ENCODE peak calls at places on chromosomes 3 and 15, in ten cellular contexts. One of them, this sample, is unnamed.
A peak's percentile ranks its signal among the peaks of the same experiment; 100 is the strongest.

GRCh38 chr15:87227846-87228245 is 1028.7 kb downstream of the NTRK3 start:
- DNase-seq in GM19239: no peak
- DNase-seq in SK-N-DZ: no peak
- DNase-seq in astrocyte: peak; percentile 85
- DNase-seq in A172: peak; percentile 37
- DNase-seq in choroid plexus epithelial cell: no peak
- DNase-seq in epithelial cell of esophagus: peak; percentile 14
- DNase-seq in EH: peak; percentile 61
- DNase-seq in stimulated activated CD8-positive, alpha-beta memory T cell treated with anti-CD3 and anti-CD28 coated beads, Interleukin-4, amount 100 ng/mL, for 48 hours: no peak
- DNase-seq in IMR-90: peak; percentile 12
- DNase-seq in this sample: no peak

GRCh38 chr3:177448987-177449975 is 252.0 kb upstream of the TBL1XR1 start:
- DNase-seq in EH: peak; percentile 66
- DNase-seq in choroid plexus epithelial cell: peak; percentile 94
- DNase-seq in GM19239: peak; percentile 19
- DNase-seq in epithelial cell of esophagus: peak; percentile 100
- DNase-seq in IMR-90: peak; percentile 78
- DNase-seq in stimulated activated CD8-positive, alpha-beta memory T cell treated with anti-CD3 and anti-CD28 coated beads, Interleukin-4, amount 100 ng/mL, for 48 hours: peak; percentile 28
- DNase-seq in A172: peak; percentile 44
- DNase-seq in SK-N-DZ: no peak
- DNase-seq in astrocyte: peak; percentile 99
- DNase-seq in this sample: peak; percentile 60

GRCh38 chr3:107522510-107523360 is at the start of gene BBX:
- DNase-seq in GM19239: peak; percentile 40
- DNase-seq in IMR-90: peak; percentile 97
- DNase-seq in SK-N-DZ: peak; percentile 96
- DNase-seq in choroid plexus epithelial cell: peak; percentile 99
- DNase-seq in EH: peak; percentile 93
- DNase-seq in epithelial cell of esophagus: peak; percentile 98
- DNase-seq in stimulated activated CD8-positive, alpha-beta memory T cell treated with anti-CD3 and anti-CD28 coated beads, Interleukin-4, amount 100 ng/mL, for 48 hours: peak; percentile 93
- DNase-seq in astrocyte: peak; percentile 99
- DNase-seq in A172: peak; percentile 91
- DNase-seq in this sample: peak; percentile 83

GRCh38 chr3:195446359-195446758 is 3.5 kb upstream of the ACAP2 start:
- DNase-seq in IMR-90: no peak
- DNase-seq in astrocyte: no peak
- DNase-seq in A172: no peak
- DNase-seq in epithelial cell of esophagus: no peak
- DNase-seq in stimulated activated CD8-positive, alpha-beta memory T cell treated with anti-CD3 and anti-CD28 coated beads, Interleukin-4, amount 100 ng/mL, for 48 hours: no peak
- DNase-seq in EH: no peak
- DNase-seq in choroid plexus epithelial cell: no peak
- DNase-seq in SK-N-DZ: no peak
- DNase-seq in GM19239: no peak
- DNase-seq in this sample: no peak

GRCh38 chr3:109316162-109316730 is at the start of gene DPPA2:
- DNase-seq in stimulated activated CD8-positive, alpha-beta memory T cell treated with anti-CD3 and anti-CD28 coated beads, Interleukin-4, amount 100 ng/mL, for 48 hours: no peak
- DNase-seq in A172: no peak
- DNase-seq in choroid plexus epithelial cell: no peak
- DNase-seq in EH: no peak
- DNase-seq in SK-N-DZ: no peak
- DNase-seq in IMR-90: no peak
- DNase-seq in epithelial cell of esophagus: no peak
- DNase-seq in GM19239: no peak
- DNase-seq in astrocyte: no peak
- DNase-seq in this sample: no peak

GRCh38 chr3:74469151-74469550 is 145.3 kb downstream of the CNTN3 start:
- DNase-seq in SK-N-DZ: no peak
- DNase-seq in stimulated activated CD8-positive, alpha-beta memory T cell treated with anti-CD3 and anti-CD28 coated beads, Interleukin-4, amount 100 ng/mL, for 48 hours: no peak
- DNase-seq in astrocyte: peak; percentile 8
- DNase-seq in EH: peak; percentile 68
- DNase-seq in choroid plexus epithelial cell: no peak
- DNase-seq in IMR-90: peak; percentile 68
- DNase-seq in epithelial cell of esophagus: no peak
- DNase-seq in GM19239: no peak
- DNase-seq in A172: no peak
- DNase-seq in this sample: no peak

GRCh38 chr3:190294030-190294429 is 28.2 kb downstream of the CLDN1 start:
- DNase-seq in EH: no peak
- DNase-seq in astrocyte: no peak
- DNase-seq in SK-N-DZ: no peak
- DNase-seq in choroid plexus epithelial cell: no peak
- DNase-seq in epithelial cell of esophagus: no peak
- DNase-seq in A172: no peak
- DNase-seq in stimulated activated CD8-positive, alpha-beta memory T cell treated with anti-CD3 and anti-CD28 coated beads, Interleukin-4, amount 100 ng/mL, for 48 hours: no peak
- DNase-seq in IMR-90: peak; percentile 6
- DNase-seq in GM19239: no peak
- DNase-seq in this sample: no peak

GRCh38 chr3:69084326-69084667 is 440 bp upstream of the ARL6IP5 start:
- DNase-seq in GM19239: no peak
- DNase-seq in A172: peak; percentile 64
- DNase-seq in epithelial cell of esophagus: peak; percentile 89
- DNase-seq in EH: peak; percentile 81
- DNase-seq in choroid plexus epithelial cell: peak; percentile 78
- DNase-seq in SK-N-DZ: no peak
- DNase-seq in IMR-90: peak; percentile 85
- DNase-seq in astrocyte: peak; percentile 84
- DNase-seq in stimulated activated CD8-positive, alpha-beta memory T cell treated with anti-CD3 and anti-CD28 coated beads, Interleukin-4, amount 100 ng/mL, for 48 hours: no peak
- DNase-seq in this sample: no peak

GRCh38 chr3:178795349-178795748 is 259.1 kb downstream of the KCNMB2 start:
- DNase-seq in choroid plexus epithelial cell: no peak
- DNase-seq in stimulated activated CD8-positive, alpha-beta memory T cell treated with anti-CD3 and anti-CD28 coated beads, Interleukin-4, amount 100 ng/mL, for 48 hours: no peak
- DNase-seq in A172: no peak
- DNase-seq in SK-N-DZ: no peak
- DNase-seq in GM19239: no peak
- DNase-seq in IMR-90: no peak
- DNase-seq in astrocyte: no peak
- DNase-seq in EH: no peak
- DNase-seq in epithelial cell of esophagus: no peak
- DNase-seq in this sample: no peak

GRCh38 chr3:185280572-185281365 is 26.9 kb upstream of the EHHADH start:
- DNase-seq in choroid plexus epithelial cell: peak; percentile 79
- DNase-seq in GM19239: peak; percentile 32
- DNase-seq in A172: peak; percentile 80
- DNase-seq in astrocyte: peak; percentile 53
- DNase-seq in IMR-90: peak; percentile 70
- DNase-seq in epithelial cell of esophagus: peak; percentile 74
- DNase-seq in EH: peak; percentile 68
- DNase-seq in stimulated activated CD8-positive, alpha-beta memory T cell treated with anti-CD3 and anti-CD28 coated beads, Interleukin-4, amount 100 ng/mL, for 48 hours: no peak
- DNase-seq in SK-N-DZ: peak; percentile 65
- DNase-seq in this sample: peak; percentile 55

GRCh38 chr3:160531311-160531710 is 34.1 kb downstream of the KPNA4 start:
- DNase-seq in GM19239: no peak
- DNase-seq in epithelial cell of esophagus: no peak
- DNase-seq in A172: no peak
- DNase-seq in astrocyte: no peak
- DNase-seq in stimulated activated CD8-positive, alpha-beta memory T cell treated with anti-CD3 and anti-CD28 coated beads, Interleukin-4, amount 100 ng/mL, for 48 hours: no peak
- DNase-seq in SK-N-DZ: no peak
- DNase-seq in EH: no peak
- DNase-seq in IMR-90: no peak
- DNase-seq in choroid plexus epithelial cell: no peak
- DNase-seq in this sample: no peak

GRCh38 chr15:75673426-75674247 is 25.9 kb downstream of the SNX33 start:
- DNase-seq in stimulated activated CD8-positive, alpha-beta memory T cell treated with anti-CD3 and anti-CD28 coated beads, Interleukin-4, amount 100 ng/mL, for 48 hours: no peak
- DNase-seq in choroid plexus epithelial cell: peak; percentile 88
- DNase-seq in IMR-90: peak; percentile 70
- DNase-seq in SK-N-DZ: peak; percentile 50
- DNase-seq in A172: peak; percentile 80
- DNase-seq in astrocyte: peak; percentile 52
- DNase-seq in epithelial cell of esophagus: peak; percentile 64
- DNase-seq in EH: peak; percentile 91
- DNase-seq in GM19239: no peak
- DNase-seq in this sample: no peak

GRCh38 chr15:77083381-77084160 is 12.7 kb upstream of the TSPAN3 start:
- DNase-seq in GM19239: peak; percentile 58
- DNase-seq in A172: no peak
- DNase-seq in astrocyte: peak; percentile 60
- DNase-seq in EH: peak; percentile 65
- DNase-seq in IMR-90: peak; percentile 15
- DNase-seq in stimulated activated CD8-positive, alpha-beta memory T cell treated with anti-CD3 and anti-CD28 coated beads, Interleukin-4, amount 100 ng/mL, for 48 hours: peak; percentile 77
- DNase-seq in choroid plexus epithelial cell: peak; percentile 66
- DNase-seq in SK-N-DZ: peak; percentile 91
- DNase-seq in epithelial cell of esophagus: peak; percentile 84
- DNase-seq in this sample: peak; percentile 72

GRCh38 chr15:25883860-25884259 is 20.7 kb upstream of the ATP10A start:
- DNase-seq in IMR-90: peak; percentile 95
- DNase-seq in astrocyte: peak; percentile 99
- DNase-seq in A172: no peak
- DNase-seq in epithelial cell of esophagus: peak; percentile 89
- DNase-seq in choroid plexus epithelial cell: peak; percentile 60
- DNase-seq in GM19239: no peak
- DNase-seq in SK-N-DZ: no peak
- DNase-seq in stimulated activated CD8-positive, alpha-beta memory T cell treated with anti-CD3 and anti-CD28 coated beads, Interleukin-4, amount 100 ng/mL, for 48 hours: no peak
- DNase-seq in EH: peak; percentile 99
- DNase-seq in this sample: no peak

GRCh38 chr15:29704950-29705597 is 117.2 kb downstream of the TJP1 start:
- DNase-seq in SK-N-DZ: no peak
- DNase-seq in EH: no peak
- DNase-seq in IMR-90: no peak
- DNase-seq in astrocyte: no peak
- DNase-seq in choroid plexus epithelial cell: no peak
- DNase-seq in stimulated activated CD8-positive, alpha-beta memory T cell treated with anti-CD3 and anti-CD28 coated beads, Interleukin-4, amount 100 ng/mL, for 48 hours: no peak
- DNase-seq in GM19239: no peak
- DNase-seq in epithelial cell of esophagus: no peak
- DNase-seq in A172: no peak
- DNase-seq in this sample: no peak

GRCh38 chr15:51735211-51735610 is 2.2 kb downstream of the LYSMD2 start:
- DNase-seq in epithelial cell of esophagus: no peak
- DNase-seq in SK-N-DZ: no peak
- DNase-seq in stimulated activated CD8-positive, alpha-beta memory T cell treated with anti-CD3 and anti-CD28 coated beads, Interleukin-4, amount 100 ng/mL, for 48 hours: no peak
- DNase-seq in IMR-90: no peak
- DNase-seq in astrocyte: no peak
- DNase-seq in GM19239: no peak
- DNase-seq in EH: no peak
- DNase-seq in choroid plexus epithelial cell: no peak
- DNase-seq in A172: no peak
- DNase-seq in this sample: no peak

GRCh38 chr15:51917493-51917892 is 54.1 kb downstream of the LEO1 start:
- DNase-seq in astrocyte: no peak
- DNase-seq in SK-N-DZ: no peak
- DNase-seq in epithelial cell of esophagus: peak; percentile 73
- DNase-seq in choroid plexus epithelial cell: peak; percentile 61
- DNase-seq in GM19239: no peak
- DNase-seq in A172: peak; percentile 53
- DNase-seq in IMR-90: peak; percentile 30
- DNase-seq in stimulated activated CD8-positive, alpha-beta memory T cell treated with anti-CD3 and anti-CD28 coated beads, Interleukin-4, amount 100 ng/mL, for 48 hours: no peak
- DNase-seq in EH: peak; percentile 28
- DNase-seq in this sample: no peak

GRCh38 chr3:179074656-179075055 is 3.0 kb upstream of the ZMAT3 start:
- DNase-seq in epithelial cell of esophagus: no peak
- DNase-seq in stimulated activated CD8-positive, alpha-beta memory T cell treated with anti-CD3 and anti-CD28 coated beads, Interleukin-4, amount 100 ng/mL, for 48 hours: no peak
- DNase-seq in IMR-90: no peak
- DNase-seq in astrocyte: no peak
- DNase-seq in SK-N-DZ: no peak
- DNase-seq in GM19239: no peak
- DNase-seq in EH: no peak
- DNase-seq in choroid plexus epithelial cell: no peak
- DNase-seq in A172: no peak
- DNase-seq in this sample: no peak

GRCh38 chr15:40937762-40938529 is 8.8 kb downstream of the DLL4 start:
- DNase-seq in IMR-90: no peak
- DNase-seq in A172: peak; percentile 80
- DNase-seq in choroid plexus epithelial cell: no peak
- DNase-seq in epithelial cell of esophagus: peak; percentile 64
- DNase-seq in stimulated activated CD8-positive, alpha-beta memory T cell treated with anti-CD3 and anti-CD28 coated beads, Interleukin-4, amount 100 ng/mL, for 48 hours: no peak
- DNase-seq in SK-N-DZ: no peak
- DNase-seq in astrocyte: no peak
- DNase-seq in EH: peak; percentile 52
- DNase-seq in GM19239: no peak
- DNase-seq in this sample: no peak

GRCh38 chr3:113261996-113262665 is 50.8 kb downstream of the BOC start:
- DNase-seq in stimulated activated CD8-positive, alpha-beta memory T cell treated with anti-CD3 and anti-CD28 coated beads, Interleukin-4, amount 100 ng/mL, for 48 hours: no peak
- DNase-seq in A172: peak; percentile 48
- DNase-seq in IMR-90: no peak
- DNase-seq in GM19239: no peak
- DNase-seq in EH: peak; percentile 47
- DNase-seq in choroid plexus epithelial cell: no peak
- DNase-seq in epithelial cell of esophagus: no peak
- DNase-seq in astrocyte: peak; percentile 44
- DNase-seq in SK-N-DZ: no peak
- DNase-seq in this sample: no peak

GRCh38 chr15:24956131-24956838 is 1.5 kb downstream of the SNRPN start:
- DNase-seq in SK-N-DZ: peak; percentile 83
- DNase-seq in choroid plexus epithelial cell: peak; percentile 74
- DNase-seq in EH: peak; percentile 67
- DNase-seq in stimulated activated CD8-positive, alpha-beta memory T cell treated with anti-CD3 and anti-CD28 coated beads, Interleukin-4, amount 100 ng/mL, for 48 hours: peak; percentile 79
- DNase-seq in IMR-90: peak; percentile 74
- DNase-seq in GM19239: no peak
- DNase-seq in epithelial cell of esophagus: peak; percentile 76
- DNase-seq in astrocyte: peak; percentile 54
- DNase-seq in A172: peak; percentile 44
- DNase-seq in this sample: peak; percentile 68

GRCh38 chr15:70208332-70208731 is 110.6 kb upstream of the TLE3 start:
- DNase-seq in astrocyte: no peak
- DNase-seq in A172: no peak
- DNase-seq in epithelial cell of esophagus: no peak
- DNase-seq in GM19239: no peak
- DNase-seq in EH: no peak
- DNase-seq in IMR-90: no peak
- DNase-seq in choroid plexus epithelial cell: no peak
- DNase-seq in SK-N-DZ: no peak
- DNase-seq in stimulated activated CD8-positive, alpha-beta memory T cell treated with anti-CD3 and anti-CD28 coated beads, Interleukin-4, amount 100 ng/mL, for 48 hours: no peak
- DNase-seq in this sample: no peak

GRCh38 chr15:66943456-66944095 is 121.8 kb upstream of the SMAD3 start:
- DNase-seq in stimulated activated CD8-positive, alpha-beta memory T cell treated with anti-CD3 and anti-CD28 coated beads, Interleukin-4, amount 100 ng/mL, for 48 hours: no peak
- DNase-seq in A172: no peak
- DNase-seq in GM19239: no peak
- DNase-seq in epithelial cell of esophagus: peak; percentile 45
- DNase-seq in EH: no peak
- DNase-seq in SK-N-DZ: peak; percentile 83
- DNase-seq in IMR-90: no peak
- DNase-seq in choroid plexus epithelial cell: no peak
- DNase-seq in astrocyte: no peak
- DNase-seq in this sample: no peak

GRCh38 chr3:58572634-58573230 is 4.5 kb downstream of the FAM107A start:
- DNase-seq in EH: peak; percentile 32
- DNase-seq in GM19239: no peak
- DNase-seq in epithelial cell of esophagus: no peak
- DNase-seq in stimulated activated CD8-positive, alpha-beta memory T cell treated with anti-CD3 and anti-CD28 coated beads, Interleukin-4, amount 100 ng/mL, for 48 hours: no peak
- DNase-seq in SK-N-DZ: no peak
- DNase-seq in A172: no peak
- DNase-seq in choroid plexus epithelial cell: no peak
- DNase-seq in astrocyte: no peak
- DNase-seq in IMR-90: no peak
- DNase-seq in this sample: no peak

GRCh38 chr15:90035095-90035834 is 34.1 kb downstream of the ZNF710 start:
- DNase-seq in astrocyte: peak; percentile 70
- DNase-seq in IMR-90: peak; percentile 62
- DNase-seq in SK-N-DZ: no peak
- DNase-seq in choroid plexus epithelial cell: peak; percentile 70
- DNase-seq in A172: peak; percentile 53
- DNase-seq in GM19239: no peak
- DNase-seq in EH: peak; percentile 89
- DNase-seq in epithelial cell of esophagus: peak; percentile 79
- DNase-seq in stimulated activated CD8-positive, alpha-beta memory T cell treated with anti-CD3 and anti-CD28 coated beads, Interleukin-4, amount 100 ng/mL, for 48 hours: no peak
- DNase-seq in this sample: no peak

GRCh38 chr15:101378879-101379278 is 83.8 kb upstream of the SNRPA1 start:
- DNase-seq in EH: no peak
- DNase-seq in astrocyte: no peak
- DNase-seq in choroid plexus epithelial cell: no peak
- DNase-seq in GM19239: no peak
- DNase-seq in SK-N-DZ: no peak
- DNase-seq in epithelial cell of esophagus: no peak
- DNase-seq in IMR-90: no peak
- DNase-seq in A172: no peak
- DNase-seq in stimulated activated CD8-positive, alpha-beta memory T cell treated with anti-CD3 and anti-CD28 coated beads, Interleukin-4, amount 100 ng/mL, for 48 hours: no peak
- DNase-seq in this sample: no peak

GRCh38 chr3:186502942-186503712 is 41.1 kb downstream of the CRYGS start:
- DNase-seq in choroid plexus epithelial cell: no peak
- DNase-seq in epithelial cell of esophagus: no peak
- DNase-seq in stimulated activated CD8-positive, alpha-beta memory T cell treated with anti-CD3 and anti-CD28 coated beads, Interleukin-4, amount 100 ng/mL, for 48 hours: no peak
- DNase-seq in A172: no peak
- DNase-seq in EH: no peak
- DNase-seq in SK-N-DZ: no peak
- DNase-seq in astrocyte: no peak
- DNase-seq in IMR-90: no peak
- DNase-seq in GM19239: no peak
- DNase-seq in this sample: no peak

GRCh38 chr3:39154323-39155021 is 1.1 kb upstream of the CSRNP1 start:
- DNase-seq in SK-N-DZ: peak; percentile 28
- DNase-seq in GM19239: no peak
- DNase-seq in A172: peak; percentile 41
- DNase-seq in EH: peak; percentile 49
- DNase-seq in choroid plexus epithelial cell: no peak
- DNase-seq in astrocyte: no peak
- DNase-seq in IMR-90: no peak
- DNase-seq in epithelial cell of esophagus: peak; percentile 47
- DNase-seq in stimulated activated CD8-positive, alpha-beta memory T cell treated with anti-CD3 and anti-CD28 coated beads, Interleukin-4, amount 100 ng/mL, for 48 hours: no peak
- DNase-seq in this sample: no peak